ENCODE peak calls at places on chromosomes 6 and 20, in seven cellular contexts. S, L, H, K, A, V and T are unnamed samples.

GRCh38 chr6:1143655-1144054 is 168.2 kb upstream of the FOXQ1 start:
- DNase-seq in S (no peak), L (no peak), H (no peak), K (no peak), A (no peak), V (no peak), T (no peak)

GRCh38 chr20:55099251-55099650 is 623.9 kb downstream of the DOK5 start:
- DNase-seq in S (no peak), L (no peak), H (no peak), K (no peak), A (no peak), V (no peak), T (no peak)

GRCh38 chr6:105211831-105212230 is 32.0 kb upstream of the POPDC3 start:
- DNase-seq in S (no peak), L (no peak), H (no peak), K (no peak), A (no peak), V (no peak), T (no peak)

GRCh38 chr6:16082367-16082766 is 46.5 kb upstream of the MYLIP start:
- DNase-seq in S (no peak), L (no peak), H (no peak), K (no peak), A (no peak), V (no peak), T (no peak)

GRCh38 chr6:3594196-3594595 is 137.3 kb upstream of the SLC22A23 start:
- DNase-seq in S (no peak), L (no peak), H (no peak), K (no peak), A (no peak), V (no peak), T (no peak)

GRCh38 chr6:21115111-21115510 is 478.4 kb upstream of the SOX4 start:
- DNase-seq in S (no peak), L (no peak), H (no peak), K (no peak), A (peak; percentile 68), V (no peak), T (peak; percentile 89)

GRCh38 chr6:7252390-7252789 is 60.6 kb downstream of the SSR1 start:
- DNase-seq in S (no peak), L (no peak), H (no peak), K (no peak), A (no peak), V (no peak), T (no peak)

GRCh38 chr6:7170117-7170732 is 62.5 kb downstream of the RREB1 start:
- DNase-seq in S (no peak), L (no peak), H (no peak), K (no peak), A (no peak), V (no peak), T (no peak)

GRCh38 chr20:2692036-2692885 is at the start of gene EBF4:
- DNase-seq in S (no peak), L (peak; percentile 65), H (peak; percentile 59), K (peak; percentile 21), A (peak; percentile 32), V (peak; percentile 60), T (peak; percentile 14)

GRCh38 chr6:54646069-54646468 is 200.5 kb upstream of the FAM83B start:
- DNase-seq in S (no peak), L (no peak), H (no peak), K (no peak), A (no peak), V (no peak), T (no peak)

GRCh38 chr20:1265916-1266166 is 253 bp upstream of the SNPH start:
- DNase-seq in S (no peak), L (no peak), H (no peak), K (no peak), A (no peak), V (no peak), T (no peak)

GRCh38 chr6:44291841-44292240 is 21.3 kb downstream of the AARS2 start:
- DNase-seq in S (no peak), L (no peak), H (no peak), K (no peak), A (no peak), V (no peak), T (no peak)

GRCh38 chr6:160679402-160679769 is 15.3 kb upstream of the LPA start:
- DNase-seq in S (no peak), L (no peak), H (no peak), K (no peak), A (no peak), V (no peak), T (no peak)

GRCh38 chr20:53706511-53707031 is 112.9 kb upstream of the ZNF217 start:
- DNase-seq in S (no peak), L (no peak), H (no peak), K (no peak), A (no peak), V (no peak), T (no peak)

GRCh38 chr6:74409447-74409846 is 713.4 kb downstream of the CD109 start:
- DNase-seq in S (no peak), L (no peak), H (no peak), K (no peak), A (no peak), V (no peak), T (peak; percentile 36)

GRCh38 chr20:4717816-4718215 is 3.9 kb upstream of the PRND start:
- DNase-seq in S (no peak), L (no peak), H (no peak), K (no peak), A (no peak), V (peak; percentile 8), T (no peak)

GRCh38 chr6:106894978-106895702 is 79.4 kb downstream of the CD24 start:
- DNase-seq in S (no peak), L (no peak), H (no peak), K (no peak), A (no peak), V (no peak), T (no peak)

GRCh38 chr20:37142708-37143107 is 36.4 kb upstream of the RPN2 start:
- DNase-seq in S (no peak), L (no peak), H (no peak), K (no peak), A (no peak), V (no peak), T (no peak)

GRCh38 chr20:45383131-45383530 is 5.0 kb upstream of the TP53TG5 start:
- DNase-seq in S (no peak), L (no peak), H (no peak), K (no peak), A (no peak), V (no peak), T (no peak)

GRCh38 chr6:16683524-16684194 is 77.6 kb downstream of the ATXN1 start:
- DNase-seq in S (no peak), L (no peak), H (peak; percentile 53), K (no peak), A (no peak), V (no peak), T (no peak)

GRCh38 chr20:46959081-46959692 is 64.5 kb downstream of the EYA2 start:
- DNase-seq in S (no peak), L (no peak), H (no peak), K (no peak), A (no peak), V (no peak), T (no peak)

GRCh38 chr20:36167826-36168634 is 13.5 kb downstream of the EPB41L1 start:
- DNase-seq in S (no peak), L (no peak), H (no peak), K (no peak), A (no peak), V (no peak), T (no peak)

GRCh38 chr6:135675862-135676261 is 175.6 kb upstream of the PDE7B start:
- DNase-seq in S (no peak), L (no peak), H (no peak), K (no peak), A (peak; percentile 7), V (no peak), T (peak; percentile 57)

GRCh38 chr20:33657704-33658095 is 4.4 kb upstream of the C20orf144 start:
- DNase-seq in S (no peak), L (no peak), H (no peak), K (no peak), A (no peak), V (no peak), T (no peak)

GRCh38 chr20:52649727-52650126 is 322.4 kb upstream of the TSHZ2 start:
- DNase-seq in S (no peak), L (no peak), H (no peak), K (no peak), A (no peak), V (no peak), T (peak; percentile 21)

GRCh38 chr6:22873531-22874136 is 304.3 kb downstream of the HDGFL1 start:
- DNase-seq in S (no peak), L (no peak), H (no peak), K (no peak), A (peak; percentile 7), V (no peak), T (no peak)

GRCh38 chr6:144150673-144151009 is 324 bp downstream of the STX11 start:
- DNase-seq in S (peak; percentile 24), L (no peak), H (peak; percentile 46), K (peak; percentile 40), A (peak; percentile 22), V (no peak), T (peak; percentile 68)

GRCh38 chr6:157753291-157753690 is 69.8 kb upstream of the SNX9 start:
- DNase-seq in S (no peak), L (no peak), H (no peak), K (no peak), A (no peak), V (no peak), T (no peak)

GRCh38 chr6:41713650-41714291 is 21.6 kb downstream of the TFEB start:
- DNase-seq in S (no peak), L (no peak), H (no peak), K (no peak), A (no peak), V (peak; percentile 25), T (no peak)

GRCh38 chr20:17036546-17036945 is 190.3 kb upstream of the PCSK2 start:
- DNase-seq in S (no peak), L (no peak), H (no peak), K (no peak), A (no peak), V (no peak), T (peak; percentile 71)

GRCh38 chr20:3753098-3753497 is 14.5 kb downstream of the ADISSP start:
- DNase-seq in S (peak; percentile 44), L (peak; percentile 21), H (peak; percentile 64), K (peak; percentile 48), A (peak; percentile 22), V (peak; percentile 24), T (peak; percentile 55)

GRCh38 chr6:154805288-154805911 is 72.2 kb downstream of the SCAF8 start:
- DNase-seq in S (no peak), L (no peak), H (no peak), K (no peak), A (peak; percentile 15), V (no peak), T (no peak)

GRCh38 chr6:107670792-107671199 is 153.3 kb downstream of the SCML4 start:
- DNase-seq in S (no peak), L (peak; percentile 61), H (peak; percentile 67), K (no peak), A (no peak), V (peak; percentile 38), T (peak; percentile 66)

GRCh38 chr6:17710331-17710730 is 3.6 kb upstream of the NUP153 start:
- DNase-seq in S (no peak), L (no peak), H (no peak), K (no peak), A (no peak), V (no peak), T (no peak)